ENCODE peak calls at places on chromosomes 3 and 15, in ten cellular contexts. H, F, W, B, N, Z, J, E, D and L are unnamed samples.

GRCh38 chr3:97738761-97739160 is 25.8 kb upstream of the ARL6 start:
- DNase-seq in B (no peak), E (no peak), H (no peak), W (no peak), F (no peak), D (no peak), Z (no peak), J (no peak), N (no peak), L (no peak)

GRCh38 chr3:88203537-88204143 is 53.9 kb downstream of the C3orf38 start:
- DNase-seq in H (peak; percentile 70), W (peak; percentile 72), Z (peak; percentile 62), F (peak; percentile 15), N (peak; percentile 72), J (peak; percentile 67), B (peak; percentile 84), D (peak; percentile 38), E (peak; percentile 53), L (peak; percentile 56)

GRCh38 chr15:61034793-61035710 is 194.1 kb downstream of the RORA start:
- DNase-seq in H (no peak), W (no peak), F (no peak), Z (no peak), E (no peak), D (no peak), J (peak; percentile 85), N (no peak), B (no peak), L (no peak)

GRCh38 chr3:12831582-12831866 is 9.8 kb downstream of the RPL32 start:
- DNase-seq in F (no peak), E (no peak), W (no peak), N (no peak), D (no peak), J (no peak), Z (no peak), H (no peak), B (no peak), L (peak; percentile 18)

GRCh38 chr15:57218826-57219576 is 157.3 kb upstream of the CGNL1 start:
- DNase-seq in Z (no peak), J (peak; percentile 96), B (peak; percentile 65), H (no peak), D (no peak), E (no peak), N (peak; percentile 56), W (no peak), F (no peak), L (peak; percentile 92)

GRCh38 chr3:129015388-129016105 is 14.4 kb downstream of the EFCC1 start:
- DNase-seq in H (no peak), N (peak; percentile 97), F (no peak), Z (no peak), W (no peak), J (no peak), B (no peak), E (no peak), D (no peak), L (peak; percentile 41)

GRCh38 chr15:67156834-67157233 is 91.4 kb downstream of the SMAD3 start:
- DNase-seq in F (no peak), B (no peak), E (no peak), W (no peak), Z (no peak), H (no peak), J (no peak), N (no peak), D (no peak), L (no peak)

GRCh38 chr3:109597438-109597837 is 260.1 kb upstream of the DPPA4 start:
- DNase-seq in N (no peak), W (no peak), E (no peak), D (no peak), F (no peak), H (no peak), Z (no peak), J (no peak), B (no peak), L (no peak)

GRCh38 chr3:157608006-157608405 is 104.8 kb upstream of the VEPH1 start:
- DNase-seq in Z (no peak), N (no peak), W (no peak), H (no peak), D (no peak), J (no peak), F (no peak), B (no peak), E (no peak), L (no peak)

GRCh38 chr3:100044369-100044768 is 69.9 kb downstream of the FILIP1L start:
- DNase-seq in N (no peak), W (no peak), J (no peak), H (no peak), Z (no peak), F (no peak), E (no peak), B (no peak), D (no peak), L (no peak)

GRCh38 chr3:14262867-14263266 is 84.2 kb downstream of the LSM3 start:
- DNase-seq in N (no peak), J (no peak), D (no peak), F (no peak), W (no peak), Z (no peak), B (no peak), H (no peak), E (no peak), L (no peak)

GRCh38 chr3:127193341-127193740 is 410 bp downstream of the PRR23E start:
- DNase-seq in J (no peak), N (no peak), E (no peak), D (no peak), F (no peak), H (no peak), B (no peak), W (no peak), Z (no peak), L (no peak)

GRCh38 chr3:182861345-182861744 is 68.0 kb downstream of the ATP11B start:
- DNase-seq in D (no peak), Z (no peak), W (no peak), E (no peak), B (no peak), J (peak; percentile 23), F (no peak), H (no peak), N (no peak), L (no peak)

GRCh38 chr15:40493089-40493840 is 22.5 kb downstream of the CHST14 start:
- DNase-seq in E (no peak), B (no peak), N (no peak), W (no peak), Z (no peak), D (peak; percentile 34), H (no peak), F (peak; percentile 44), J (no peak), L (peak; percentile 32)

GRCh38 chr3:179229177-179229576 is 21.7 kb downstream of the KCNMB3 start:
- DNase-seq in D (no peak), B (no peak), H (no peak), E (no peak), Z (no peak), W (no peak), N (no peak), F (no peak), J (no peak), L (no peak)

GRCh38 chr15:35279811-35280210 is 194.7 kb upstream of the NANOGP8 start:
- DNase-seq in W (no peak), J (peak; percentile 5), N (no peak), Z (no peak), F (no peak), H (no peak), E (no peak), B (no peak), D (peak; percentile 39), L (no peak)

GRCh38 chr15:52336530-52336929 is 40.9 kb upstream of the MYO5C start:
- DNase-seq in E (no peak), B (no peak), F (no peak), H (peak; percentile 42), J (no peak), W (no peak), N (no peak), Z (no peak), D (no peak), L (no peak)

GRCh38 chr3:52841981-52842340 is 7.1 kb upstream of the MUSTN1 start:
- DNase-seq in E (no peak), W (no peak), B (no peak), J (no peak), D (no peak), H (no peak), Z (no peak), F (no peak), N (no peak), L (no peak)

GRCh38 chr15:32828507-32829186 is 110.8 kb downstream of the GREM1 start:
- DNase-seq in B (no peak), H (no peak), W (no peak), Z (peak; percentile 48), D (peak; percentile 87), F (no peak), N (no peak), E (no peak), J (peak; percentile 96), L (no peak)

GRCh38 chr15:62610499-62610898 is 432.0 kb upstream of the TPM1 start:
- DNase-seq in N (no peak), H (no peak), D (no peak), F (no peak), Z (no peak), E (no peak), W (no peak), B (no peak), J (no peak), L (no peak)

GRCh38 chr3:68479779-68480178 is 452.6 kb downstream of the TAFA4 start:
- DNase-seq in J (no peak), D (no peak), H (no peak), F (no peak), Z (no peak), N (no peak), W (no peak), E (no peak), B (no peak), L (no peak)

GRCh38 chr3:72232777-72233176 is 447.8 kb upstream of the PROK2 start:
- DNase-seq in Z (no peak), H (no peak), N (no peak), F (no peak), E (no peak), D (no peak), B (no peak), W (no peak), J (no peak), L (no peak)

GRCh38 chr3:123449092-123449985 is 449 bp upstream of the ADCY5 start:
- DNase-seq in Z (peak; percentile 15), J (peak; percentile 10), D (no peak), H (peak; percentile 42), E (peak; percentile 18), B (peak; percentile 68), W (no peak), N (peak; percentile 4), F (no peak), L (peak; percentile 67)

GRCh38 chr15:70741107-70741511 is 22.2 kb downstream of the UACA start:
- DNase-seq in D (no peak), B (peak; percentile 65), N (peak; percentile 78), J (peak; percentile 90), E (no peak), W (peak; percentile 65), F (no peak), H (peak; percentile 50), Z (peak; percentile 37), L (peak; percentile 49)

GRCh38 chr3:123602325-123602724 is 17.5 kb upstream of the HACD2 start:
- DNase-seq in B (peak; percentile 33), D (peak; percentile 81), H (peak; percentile 22), W (no peak), J (peak; percentile 94), F (no peak), E (no peak), Z (peak; percentile 35), N (peak; percentile 83), L (peak; percentile 89)

GRCh38 chr3:176951144-176951543 is 246.1 kb downstream of the TBL1XR1 start:
- DNase-seq in J (no peak), H (no peak), N (no peak), D (no peak), W (no peak), F (no peak), B (no peak), E (no peak), Z (no peak), L (no peak)

GRCh38 chr3:52447512-52448355 is 2.8 kb upstream of the SEMA3G start:
- DNase-seq in N (no peak), F (no peak), H (no peak), D (no peak), J (no peak), E (no peak), B (no peak), Z (no peak), W (no peak), L (no peak)

GRCh38 chr15:44010114-44010513 is 183.3 kb downstream of the WDR76 start:
- DNase-seq in E (no peak), F (no peak), B (no peak), J (peak; percentile 83), Z (no peak), W (no peak), N (no peak), D (no peak), H (no peak), L (no peak)